ENCODE peak calls at places on chromosome 5, in eight cellular contexts. Q is fibroblast of the conjunctiva; R is NCI-H2081; M is activated naive CD4-positive, alpha-beta T cell treated with anti-CD3 and anti-CD28 coated beads, Interleukin-2, amount 10 ng/mL, durations not matched to agents 7 days and 5 days; G is left cardiac atrium; T is amniotic stem cell; Z is activated CD4-positive, alpha-beta T cell treated with anti-CD3 and anti-CD28 coated beads, Interleukin-2, amount 50 U/mL, for 1 hour; H is SK-N-SH. J is an unnamed sample.

GRCh38 chr5:145166173-145166572 is 669.0 kb downstream of the PRELID2 start:
- DNase-seq in Q (no peak), R (no peak), M (no peak), G (no peak), T (no peak), Z (no peak), H (no peak), J (no peak)

GRCh38 chr5:56827043-56827442 is 11.7 kb downstream of the MAP3K1 start:
- DNase-seq in Q (no peak), R (no peak), M (no peak), G (no peak), T (no peak), Z (no peak), H (no peak), J (no peak)

GRCh38 chr5:177366528-177367322 is 9.0 kb downstream of the RGS14 start:
- DNase-seq in Q (peak), R (no peak), M (no peak), G (peak), T (no peak), Z (no peak), H (peak), J (no peak)

GRCh38 chr5:89951876-89952275 is 457.7 kb downstream of the CETN3 start:
- DNase-seq in Q (no peak), R (no peak), M (no peak), G (no peak), T (no peak), Z (no peak), H (no peak), J (no peak)

GRCh38 chr5:138177936-138178515 is 404 bp downstream of the BRD8 start:
- DNase-seq in Q (peak), R (no peak), M (peak), G (peak), T (peak), Z (peak), H (peak), J (peak)

GRCh38 chr5:169763437-169764301 is 126.6 kb downstream of the DOCK2 start:
- DNase-seq in Q (no peak), R (no peak), M (no peak), G (no peak), T (no peak), Z (no peak), H (peak), J (no peak)

GRCh38 chr5:67577424-67577823 is 380.8 kb upstream of the CD180 start:
- DNase-seq in Q (no peak), R (peak), M (no peak), G (no peak), T (peak), Z (no peak), H (no peak), J (no peak)

GRCh38 chr5:178576591-178577351 is 13.4 kb downstream of the COL23A1 start:
- DNase-seq in Q (no peak), R (no peak), M (no peak), G (no peak), T (no peak), Z (no peak), H (no peak), J (no peak)

GRCh38 chr5:38046093-38046492 is 206.3 kb upstream of the GDNF start:
- DNase-seq in Q (no peak), R (no peak), M (no peak), G (no peak), T (no peak), Z (no peak), H (no peak), J (no peak)

GRCh38 chr5:131109540-131110255 is 55.4 kb downstream of the HINT1 start:
- DNase-seq in Q (peak), R (peak), M (peak), G (no peak), T (peak), Z (peak), H (peak), J (no peak)

GRCh38 chr5:80960531-80961375 is 590 bp downstream of the RASGRF2 start:
- DNase-seq in Q (no peak), R (no peak), M (peak), G (peak), T (no peak), Z (peak), H (peak), J (peak)

GRCh38 chr5:151678146-151678545 is 8.6 kb downstream of the SPARC start:
- DNase-seq in Q (no peak), R (no peak), M (no peak), G (no peak), T (no peak), Z (no peak), H (no peak), J (no peak)

GRCh38 chr5:172303090-172303995 is 19.8 kb upstream of the UBTD2 start:
- DNase-seq in Q (no peak), R (no peak), M (no peak), G (no peak), T (no peak), Z (no peak), H (no peak), J (no peak)

GRCh38 chr5:1323803-1324173 is 21.1 kb downstream of the CLPTM1L start:
- DNase-seq in Q (no peak), R (no peak), M (peak), G (no peak), T (no peak), Z (no peak), H (no peak), J (no peak)

GRCh38 chr5:143063175-143063970 is 293.2 kb downstream of the ARHGAP26 start:
- DNase-seq in Q (no peak), R (no peak), M (no peak), G (peak), T (no peak), Z (no peak), H (no peak), J (no peak)

GRCh38 chr5:66553368-66553912 is 42.8 kb upstream of the MAST4 start:
- DNase-seq in Q (no peak), R (no peak), M (no peak), G (no peak), T (no peak), Z (no peak), H (no peak), J (no peak)

GRCh38 chr5:127697894-127698600 is 5.1 kb upstream of the CCDC192 start:
- DNase-seq in Q (no peak), R (no peak), M (no peak), G (no peak), T (no peak), Z (no peak), H (no peak), J (no peak)

GRCh38 chr5:65359981-65360380 is 121.7 kb downstream of the ADAMTS6 start:
- DNase-seq in Q (no peak), R (no peak), M (no peak), G (no peak), T (no peak), Z (no peak), H (no peak), J (no peak)

GRCh38 chr5:14234204-14234603 is 91.1 kb downstream of the TRIO start:
- DNase-seq in Q (no peak), R (no peak), M (no peak), G (no peak), T (no peak), Z (no peak), H (no peak), J (no peak)

GRCh38 chr5:148336704-148337435 is 1.5 kb downstream of the SPINK9 start:
- DNase-seq in Q (no peak), R (no peak), M (no peak), G (no peak), T (no peak), Z (no peak), H (no peak), J (no peak)

GRCh38 chr5:180235077-180235476 is 26.1 kb upstream of the RASGEF1C start:
- DNase-seq in Q (no peak), R (no peak), M (no peak), G (no peak), T (no peak), Z (no peak), H (no peak), J (no peak)

GRCh38 chr5:34499001-34499734 is 157.0 kb upstream of the RAI14 start:
- DNase-seq in Q (no peak), R (no peak), M (no peak), G (no peak), T (peak), Z (no peak), H (no peak), J (no peak)

GRCh38 chr5:143515829-143516228 is 112.3 kb upstream of the NR3C1 start:
- DNase-seq in Q (peak), R (no peak), M (no peak), G (no peak), T (no peak), Z (no peak), H (no peak), J (no peak)

GRCh38 chr5:73443725-73444498 is 4.7 kb downstream of the FOXD1 start:
- DNase-seq in Q (no peak), R (no peak), M (no peak), G (no peak), T (no peak), Z (no peak), H (no peak), J (no peak)

GRCh38 chr5:158514353-158514960 is 585.3 kb downstream of the EBF1 start:
- DNase-seq in Q (peak), R (no peak), M (no peak), G (no peak), T (peak), Z (no peak), H (no peak), J (no peak)

GRCh38 chr5:179530069-179530998 is 20.0 kb upstream of the RUFY1 start:
- DNase-seq in Q (no peak), R (no peak), M (peak), G (peak), T (no peak), Z (peak), H (no peak), J (peak)

GRCh38 chr5:1666812-1667588 is 132.6 kb downstream of the MRPL36 start:
- DNase-seq in Q (no peak), R (peak), M (peak), G (no peak), T (no peak), Z (peak), H (peak), J (peak)

GRCh38 chr5:117393125-117393524 is 818.5 kb upstream of the SEMA6A start:
- DNase-seq in Q (no peak), R (no peak), M (no peak), G (no peak), T (no peak), Z (no peak), H (no peak), J (no peak)

J was measured in activated effector memory CD4-positive, alpha-beta T cell treated with anti-CD3 and anti-CD28 coated beads, Interleukin-2, amount 50 U/mL, for 16 hours.